ENCODE peak calls at places on chromosomes 2 and 18, in six cellular contexts. One of them, this sample, is unnamed.

GRCh38 chr2:219973136-219973535 is 345.7 kb downstream of the SLC4A3 start:
- DNase-seq in small intestine: no peak
- DNase-seq in Caki2: no peak
- DNase-seq in aorta: no peak
- DNase-seq in NCI-H345: no peak
- DNase-seq in naive thymus-derived CD8-positive, alpha-beta T cell: no peak
- DNase-seq in this sample: no peak

GRCh38 chr2:149924028-149924427 is 336.5 kb upstream of the MMADHC start:
- DNase-seq in small intestine: no peak
- DNase-seq in Caki2: peak
- DNase-seq in aorta: no peak
- DNase-seq in NCI-H345: no peak
- DNase-seq in naive thymus-derived CD8-positive, alpha-beta T cell: no peak
- DNase-seq in this sample: no peak

GRCh38 chr2:11720752-11721151 is 25.7 kb upstream of the LPIN1 start:
- DNase-seq in small intestine: no peak
- DNase-seq in Caki2: no peak
- DNase-seq in naive thymus-derived CD8-positive, alpha-beta T cell: no peak
- DNase-seq in aorta: no peak
- DNase-seq in NCI-H345: no peak
- DNase-seq in this sample: no peak

GRCh38 chr2:241598487-241598886 is 38.5 kb downstream of the THAP4 start:
- DNase-seq in aorta: no peak
- DNase-seq in Caki2: peak
- DNase-seq in NCI-H345: peak
- DNase-seq in naive thymus-derived CD8-positive, alpha-beta T cell: no peak
- DNase-seq in small intestine: peak
- DNase-seq in this sample: no peak

GRCh38 chr2:47737191-47737975 is 45.6 kb upstream of the MSH6 start:
- DNase-seq in aorta: no peak
- DNase-seq in naive thymus-derived CD8-positive, alpha-beta T cell: no peak
- DNase-seq in Caki2: no peak
- DNase-seq in NCI-H345: no peak
- DNase-seq in small intestine: no peak
- DNase-seq in this sample: no peak

GRCh38 chr2:226270279-226270678 is 529.3 kb downstream of the IRS1 start:
- DNase-seq in small intestine: no peak
- DNase-seq in naive thymus-derived CD8-positive, alpha-beta T cell: no peak
- DNase-seq in Caki2: no peak
- DNase-seq in aorta: no peak
- DNase-seq in NCI-H345: no peak
- DNase-seq in this sample: no peak

GRCh38 chr18:845152-845819 is 33.2 kb upstream of the YES1 start:
- DNase-seq in NCI-H345: no peak
- DNase-seq in aorta: no peak
- DNase-seq in Caki2: no peak
- DNase-seq in naive thymus-derived CD8-positive, alpha-beta T cell: no peak
- DNase-seq in small intestine: peak
- DNase-seq in this sample: no peak

GRCh38 chr2:235048549-235048948 is 96.7 kb downstream of the SH3BP4 start:
- DNase-seq in naive thymus-derived CD8-positive, alpha-beta T cell: no peak
- DNase-seq in aorta: peak
- DNase-seq in NCI-H345: no peak
- DNase-seq in Caki2: no peak
- DNase-seq in small intestine: peak
- DNase-seq in this sample: peak

GRCh38 chr2:239065537-239065936 is 217.7 kb downstream of the TWIST2 start:
- DNase-seq in Caki2: no peak
- DNase-seq in naive thymus-derived CD8-positive, alpha-beta T cell: no peak
- DNase-seq in aorta: no peak
- DNase-seq in NCI-H345: no peak
- DNase-seq in small intestine: no peak
- DNase-seq in this sample: no peak

GRCh38 chr2:12303181-12304030 is 413.3 kb upstream of the TRIB2 start:
- DNase-seq in aorta: no peak
- DNase-seq in small intestine: no peak
- DNase-seq in naive thymus-derived CD8-positive, alpha-beta T cell: no peak
- DNase-seq in Caki2: peak
- DNase-seq in NCI-H345: peak
- DNase-seq in this sample: no peak

GRCh38 chr2:79630060-79630459 is 117.2 kb downstream of the CTNNA2 start:
- DNase-seq in aorta: no peak
- DNase-seq in NCI-H345: no peak
- DNase-seq in Caki2: peak
- DNase-seq in small intestine: no peak
- DNase-seq in naive thymus-derived CD8-positive, alpha-beta T cell: no peak
- DNase-seq in this sample: no peak

GRCh38 chr2:144115892-144116291 is 404.0 kb downstream of the ZEB2 start:
- DNase-seq in small intestine: no peak
- DNase-seq in aorta: no peak
- DNase-seq in naive thymus-derived CD8-positive, alpha-beta T cell: no peak
- DNase-seq in NCI-H345: no peak
- DNase-seq in Caki2: no peak
- DNase-seq in this sample: no peak

GRCh38 chr2:127049927-127050802 is 56.8 kb downstream of the BIN1 start:
- DNase-seq in NCI-H345: peak
- DNase-seq in aorta: peak
- DNase-seq in Caki2: peak
- DNase-seq in small intestine: peak
- DNase-seq in naive thymus-derived CD8-positive, alpha-beta T cell: peak
- DNase-seq in this sample: no peak

GRCh38 chr2:109487237-109487869 is 126.4 kb downstream of the SEPTIN10 start:
- DNase-seq in Caki2: peak
- DNase-seq in naive thymus-derived CD8-positive, alpha-beta T cell: no peak
- DNase-seq in small intestine: no peak
- DNase-seq in aorta: no peak
- DNase-seq in NCI-H345: no peak
- DNase-seq in this sample: no peak